ENCODE peak calls at places on chromosomes 13 and 19, in five cellular contexts. J, M, A, P and W are unnamed samples.

GRCh38 chr13:35789335-35790166 is 313.1 kb upstream of the MAB21L1 start:
- DNase-seq in J (peak), M (no peak), A (peak), P (no peak), W (no peak)

GRCh38 chr19:38247734-38248268 is 8.4 kb downstream of the PPP1R14A start:
- DNase-seq in J (peak), M (no peak), A (no peak), P (no peak), W (no peak)

GRCh38 chr19:4870025-4870700 is 2.7 kb upstream of the PLIN3 start:
- DNase-seq in J (peak), M (peak), A (peak), P (no peak), W (no peak)

GRCh38 chr13:73985789-73986188 is 148.4 kb downstream of the KLF12 start:
- DNase-seq in J (no peak), M (no peak), A (no peak), P (peak), W (no peak)

GRCh38 chr13:36275190-36276002 is 22.2 kb downstream of the CCDC169 start:
- DNase-seq in J (peak), M (no peak), A (peak), P (no peak), W (no peak)

GRCh38 chr13:52850396-52851152 is 2.1 kb upstream of the PCDH8 start:
- DNase-seq in J (peak), M (peak), A (peak), P (no peak), W (no peak)

GRCh38 chr13:99702687-99703319 is 201.5 kb downstream of the TM9SF2 start:
- DNase-seq in J (no peak), M (no peak), A (no peak), P (no peak), W (no peak)

GRCh38 chr19:13920940-13921744 is 15.1 kb downstream of the CC2D1A start:
- DNase-seq in J (peak), M (no peak), A (peak), P (no peak), W (no peak)

GRCh38 chr13:74715718-74716117 is 581.5 kb upstream of the KLF12 start:
- DNase-seq in J (no peak), M (no peak), A (peak), P (no peak), W (no peak)

GRCh38 chr19:1508507-1508856 is 4.3 kb downstream of the ADAMTSL5 start:
- DNase-seq in J (no peak), M (no peak), A (no peak), P (no peak), W (no peak)

GRCh38 chr13:23868521-23868920 is 20.7 kb downstream of the MIPEP start:
- DNase-seq in J (peak), M (no peak), A (no peak), P (no peak), W (no peak)

GRCh38 chr13:31246918-31247317 is 47.1 kb downstream of the B3GLCT start:
- DNase-seq in J (no peak), M (no peak), A (no peak), P (no peak), W (no peak)

GRCh38 chr13:97435794-97436193 is 1.8 kb downstream of the RAP2A start:
- DNase-seq in J (peak), M (no peak), A (peak), P (no peak), W (no peak)

GRCh38 chr19:38031423-38031770 is 124.4 kb downstream of the SIPA1L3 start:
- DNase-seq in J (peak), M (no peak), A (no peak), P (no peak), W (no peak)

GRCh38 chr13:40221460-40222201 is 444.8 kb downstream of the FOXO1 start:
- DNase-seq in J (peak), M (no peak), A (peak), P (peak), W (no peak)

GRCh38 chr13:112457485-112457884 is 81.3 kb downstream of the SPACA7 start:
- DNase-seq in J (no peak), M (no peak), A (no peak), P (no peak), W (no peak)

GRCh38 chr19:51478381-51479285 is at the start of gene CEACAM18:
- DNase-seq in J (no peak), M (no peak), A (no peak), P (no peak), W (no peak)

GRCh38 chr13:24251525-24251924 is 57.9 kb upstream of the C1QTNF9 start:
- DNase-seq in J (no peak), M (no peak), A (no peak), P (peak), W (no peak)

GRCh38 chr19:655691-656090 is 7.3 kb downstream of the RNF126 start:
- DNase-seq in J (no peak), M (no peak), A (no peak), P (no peak), W (no peak)

GRCh38 chr13:67298297-67298696 is 68.2 kb upstream of the PCDH9 start:
- DNase-seq in J (no peak), M (no peak), A (no peak), P (no peak), W (no peak)

GRCh38 chr19:54017266-54017665 is 25.8 kb downstream of the CACNG6 start:
- DNase-seq in J (peak), M (no peak), A (no peak), P (no peak), W (no peak)

GRCh38 chr13:29922281-29922821 is 71.9 kb upstream of the UBL3 start:
- DNase-seq in J (peak), M (no peak), A (peak), P (no peak), W (no peak)

GRCh38 chr19:35738021-35738886 is 4.0 kb downstream of the IGFLR1 start:
- DNase-seq in J (no peak), M (no peak), A (no peak), P (no peak), W (no peak)

GRCh38 chr19:47082493-47082892 is 31.1 kb downstream of the ZC3H4 start:
- DNase-seq in J (no peak), M (no peak), A (no peak), P (no peak), W (no peak)

GRCh38 chr19:14061751-14062557 is at the start of gene PALM3:
- DNase-seq in J (no peak), M (no peak), A (no peak), P (no peak), W (no peak)

GRCh38 chr19:5621311-5621944 is 1.1 kb downstream of the SAFB2 start:
- DNase-seq in J (no peak), M (no peak), A (no peak), P (no peak), W (no peak)

GRCh38 chr19:927044-927706 is 1.3 kb downstream of the ARID3A start:
- DNase-seq in J (peak), M (peak), A (peak), P (no peak), W (no peak)

GRCh38 chr19:33697766-33698165 is 76.0 kb downstream of the CHST8 start:
- DNase-seq in J (no peak), M (no peak), A (no peak), P (no peak), W (no peak)

GRCh38 chr13:98846991-98847390 is 94.5 kb upstream of the SLC15A1 start:
- DNase-seq in J (no peak), M (no peak), A (no peak), P (no peak), W (no peak)

GRCh38 chr13:76189882-76190519 is 553.9 kb downstream of the LMO7 start:
- DNase-seq in J (no peak), M (no peak), A (no peak), P (no peak), W (no peak)

GRCh38 chr13:112638157-112638750 is 50.3 kb upstream of the TUBGCP3 start:
- DNase-seq in J (no peak), M (no peak), A (no peak), P (no peak), W (no peak)

GRCh38 chr19:55657004-55657747 is 2.3 kb downstream of the U2AF2 start:
- DNase-seq in J (no peak), M (no peak), A (no peak), P (no peak), W (no peak)